ENCODE peak calls at places on chromosomes 16 and 17, in ten cellular contexts. X is IMR-90, D is stomach, K is uterus, S is A549, M is H1, L is right lobe of liver, Q is GM12891, U is body of pancreas, C is esophagus squamous epithelium. E is an unnamed sample.

GRCh38 chr16:75789237-75789636 is 62.9 kb upstream of the CPHXL start:
- DNase-seq in X (peak), D (no peak), K (no peak), S (peak), M (no peak), L (no peak), Q (peak), U (no peak), C (no peak), E (peak)

GRCh38 chr16:56606688-56607618 is 1.4 kb upstream of the MT2A start:
- DNase-seq in X (peak), D (peak), K (peak), S (peak), M (no peak), L (peak), Q (no peak), U (peak), C (peak), E (peak)

GRCh38 chr17:74408830-74409229 is 23.1 kb upstream of the GPRC5C start:
- DNase-seq in X (no peak), D (peak), K (no peak), S (no peak), M (no peak), L (no peak), Q (no peak), U (no peak), C (no peak), E (no peak)

GRCh38 chr16:67966549-67967182 is 1.8 kb downstream of the SLC12A4 start:
- DNase-seq in X (no peak), D (no peak), K (peak), S (no peak), M (no peak), L (no peak), Q (no peak), U (no peak), C (no peak), E (peak)

GRCh38 chr16:22183901-22184614 is 21.8 kb downstream of the SDR42E2 start:
- DNase-seq in X (no peak), D (no peak), K (no peak), S (no peak), M (no peak), L (no peak), Q (no peak), U (no peak), C (no peak), E (no peak)

GRCh38 chr16:58048914-58049696 is 23.6 kb downstream of the MMP15 start:
- DNase-seq in X (no peak), D (no peak), K (no peak), S (no peak), M (no peak), L (no peak), Q (no peak), U (no peak), C (no peak), E (no peak)

GRCh38 chr16:31141489-31142108 is 6.1 kb upstream of the PRSS8 start:
- DNase-seq in X (peak), D (no peak), K (peak), S (no peak), M (no peak), L (no peak), Q (no peak), U (peak), C (no peak), E (no peak)

GRCh38 chr17:72538921-72539352 is 418.1 kb downstream of the SOX9 start:
- DNase-seq in X (no peak), D (peak), K (no peak), S (no peak), M (no peak), L (no peak), Q (no peak), U (peak), C (no peak), E (no peak)

GRCh38 chr17:1031711-1032110 is 34.8 kb downstream of the TIMM22 start:
- DNase-seq in X (no peak), D (no peak), K (peak), S (no peak), M (no peak), L (no peak), Q (no peak), U (no peak), C (no peak), E (no peak)
- TF ChIP-seq POLR2A in X (no peak), D (no peak), K (no peak), S (no peak), M (no peak), L (no peak), Q (no peak), U (no peak), C (no peak), E (no peak)

GRCh38 chr17:32445075-32445427 is 741 bp downstream of the PSMD11 start:
- DNase-seq in X (peak), D (peak), K (no peak), S (peak), M (no peak), L (peak), Q (no peak), U (peak), C (no peak), E (peak)

GRCh38 chr17:32445497-32445896 is 1.2 kb downstream of the PSMD11 start:
- DNase-seq in X (no peak), D (no peak), K (no peak), S (no peak), M (no peak), L (no peak), Q (no peak), U (no peak), C (no peak), E (no peak)

GRCh38 chr17:32445976-32446375 is 1.7 kb downstream of the PSMD11 start:
- DNase-seq in X (peak), D (no peak), K (no peak), S (peak), M (no peak), L (no peak), Q (no peak), U (no peak), C (no peak), E (no peak)

GRCh38 chr17:32443827-32444300 is 446 bp upstream of the PSMD11 start:
- DNase-seq in X (no peak), D (no peak), K (no peak), S (no peak), M (no peak), L (no peak), Q (no peak), U (no peak), C (no peak), E (no peak)

DNA sequence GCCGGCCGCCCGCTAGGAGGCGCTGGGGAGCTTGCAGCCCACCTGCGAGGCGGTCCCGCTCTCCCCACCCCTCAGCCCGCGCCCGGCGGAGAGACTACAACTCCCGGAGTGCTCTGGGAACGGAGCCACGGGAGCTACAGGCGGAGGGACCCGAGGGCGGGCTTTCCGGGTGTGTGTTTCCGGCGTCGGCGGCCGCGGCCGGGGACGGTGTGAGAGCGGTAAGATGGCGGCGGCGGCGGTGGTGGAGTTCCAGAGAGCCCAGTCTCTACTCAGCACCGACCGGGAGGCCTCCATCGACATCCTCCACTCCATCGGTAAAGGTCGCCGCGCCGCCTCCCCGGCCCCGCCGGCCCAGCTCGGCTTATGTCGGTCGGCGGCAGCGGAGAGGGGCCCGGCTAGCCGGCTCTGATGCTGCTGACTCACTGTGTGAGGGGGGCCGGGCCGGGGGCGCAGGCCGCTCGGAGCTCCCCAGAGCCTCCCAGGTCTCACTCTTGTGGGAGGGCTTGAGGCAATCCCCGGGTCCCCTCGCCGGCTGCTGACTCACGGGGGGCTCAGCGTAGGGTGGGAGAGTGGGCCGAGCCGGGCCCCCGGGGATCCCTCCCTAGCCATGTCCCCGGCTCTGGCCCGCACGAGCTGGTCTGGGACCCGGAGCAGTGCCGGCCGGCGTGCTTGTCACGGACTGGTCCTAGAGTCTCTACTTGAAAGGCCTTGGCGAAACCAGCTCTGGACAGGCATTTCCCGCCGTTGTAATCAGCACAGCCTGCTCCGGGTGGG is at the start of gene PSMD11:
- DNase-seq in X (peak), D (peak), K (peak), S (peak), M (peak), L (peak), Q (peak), U (peak), C (peak), E (peak)
- TF ChIP-seq POLR2A in X (peak), D (no peak), K (peak), S (peak), M (peak), L (peak), Q (peak), U (no peak), C (no peak), E (peak)

GRCh38 chr17:28364665-28365363 is at the start of gene SEBOX:
- DNase-seq in X (no peak), D (no peak), K (no peak), S (no peak), M (no peak), L (peak), Q (no peak), U (no peak), C (no peak), E (no peak)
- TF ChIP-seq POLR2A in X (no peak), D (no peak), K (no peak), S (no peak), M (no peak), L (no peak), Q (no peak), U (no peak), C (no peak), E (no peak)

GRCh38 chr17:59696682-59697277 is 10.4 kb downstream of the PTRH2 start:
- DNase-seq in X (no peak), D (no peak), K (no peak), S (no peak), M (no peak), L (no peak), Q (no peak), U (no peak), C (no peak), E (no peak)
- TF ChIP-seq POLR2A in X (no peak), D (no peak), K (no peak), S (no peak), M (peak), L (no peak), Q (peak), U (no peak), C (no peak), E (no peak)

DNA sequence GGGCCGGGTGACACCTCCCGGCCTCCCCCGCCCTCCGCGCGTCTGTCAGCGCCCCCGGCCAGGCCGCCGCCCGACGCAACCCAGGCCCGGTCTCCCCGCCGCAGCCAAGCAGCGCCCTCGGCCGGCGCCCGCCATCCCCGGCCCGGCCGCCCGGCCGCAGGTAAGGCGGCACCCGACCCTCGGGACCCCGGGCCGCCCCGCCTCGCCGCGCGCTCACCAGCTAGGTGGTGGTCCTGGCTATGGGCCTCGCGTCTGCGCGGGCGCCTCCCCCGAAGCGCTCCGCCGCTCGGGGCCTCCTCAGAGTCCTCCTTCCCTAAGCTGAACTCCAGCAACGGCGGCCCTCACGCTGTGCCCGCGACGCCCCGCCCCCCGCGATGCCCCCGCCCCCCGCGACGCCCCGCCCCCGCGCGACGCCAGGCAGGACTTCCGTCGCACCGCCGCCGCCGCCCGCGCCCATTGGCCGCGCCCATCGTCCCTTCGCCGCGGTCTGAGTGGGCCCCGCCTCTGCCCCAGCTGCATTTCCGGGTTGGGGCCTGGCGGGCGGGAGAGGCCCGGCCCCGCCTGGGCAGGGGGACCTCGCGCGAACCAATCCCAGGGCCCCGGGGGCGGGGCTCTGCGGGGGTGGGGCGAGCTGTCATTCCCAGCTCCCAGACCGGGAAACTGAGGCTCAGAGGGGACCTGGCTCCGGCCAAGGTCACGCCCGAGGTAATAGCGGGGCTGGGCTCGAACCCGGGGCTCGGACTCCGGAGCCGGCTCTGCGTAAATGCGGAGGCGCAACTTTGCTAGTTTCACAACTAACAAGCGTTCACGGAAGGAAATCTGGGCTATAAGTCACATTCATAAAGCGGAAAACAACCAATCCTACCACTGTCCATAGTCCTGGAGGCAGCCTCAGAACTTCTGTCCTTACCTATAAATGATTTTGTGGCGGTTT is 9.0 kb upstream of the KCTD5 start:
- DNase-seq in X (peak), D (peak), K (peak), S (peak), M (peak), L (peak), Q (peak), U (peak), C (peak), E (peak)
- TF ChIP-seq POLR2A in X (peak), D (no peak), K (peak), S (peak), M (no peak), L (peak), Q (peak), U (peak), C (no peak), E (peak)

DNA sequence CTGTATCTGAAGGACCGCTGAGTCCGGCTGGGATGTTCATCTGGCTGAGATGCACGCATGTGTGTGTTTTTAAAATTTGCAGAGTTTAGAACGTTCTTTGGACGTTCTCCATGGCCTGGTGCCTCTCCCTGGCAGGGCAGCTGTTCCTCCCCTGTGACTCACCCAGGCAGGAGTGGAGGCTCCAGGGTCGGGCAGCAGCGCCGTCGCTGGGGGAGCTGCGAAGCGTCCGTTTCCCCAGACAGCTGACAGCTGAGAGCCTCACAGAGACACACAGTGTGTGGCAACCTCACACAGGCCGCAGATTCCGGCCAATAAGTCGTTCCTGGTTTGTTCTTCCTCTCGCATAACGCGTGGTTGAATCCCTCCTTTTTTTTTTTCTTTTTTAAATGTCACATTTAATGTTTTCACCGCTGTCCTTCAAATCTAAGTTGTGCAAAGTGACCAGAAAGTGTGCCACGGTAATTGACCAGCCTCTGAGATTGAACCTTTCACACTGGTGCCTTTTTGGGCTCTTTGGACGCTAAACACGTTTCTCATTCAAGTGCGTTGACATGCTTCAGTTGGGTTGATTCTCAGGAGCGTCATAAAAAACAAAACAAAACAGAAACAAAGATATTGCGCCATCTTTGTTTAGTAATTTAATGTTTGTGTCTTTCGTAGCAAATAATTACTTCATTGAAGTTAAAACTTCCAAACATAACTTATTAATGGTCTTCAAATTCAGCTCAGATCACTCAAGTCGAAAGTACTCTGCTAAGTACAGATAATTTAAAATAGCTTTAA is 80.4 kb downstream of the OR1D5 start:
- DNase-seq in X (peak), D (no peak), K (peak), S (peak), M (no peak), L (peak), Q (no peak), U (peak), C (no peak), E (peak)
- TF ChIP-seq POLR2A in X (no peak), D (no peak), K (no peak), S (no peak), M (no peak), L (no peak), Q (no peak), U (no peak), C (no peak), E (no peak)

GRCh38 chr16:85055503-85056210 is 28.1 kb downstream of the KIAA0513 start:
- DNase-seq in X (peak), D (peak), K (peak), S (no peak), M (no peak), L (no peak), Q (peak), U (peak), C (peak), E (peak)
- TF ChIP-seq POLR2A in X (no peak), D (no peak), K (no peak), S (no peak), M (no peak), L (peak), Q (peak), U (no peak), C (no peak), E (no peak)

DNA sequence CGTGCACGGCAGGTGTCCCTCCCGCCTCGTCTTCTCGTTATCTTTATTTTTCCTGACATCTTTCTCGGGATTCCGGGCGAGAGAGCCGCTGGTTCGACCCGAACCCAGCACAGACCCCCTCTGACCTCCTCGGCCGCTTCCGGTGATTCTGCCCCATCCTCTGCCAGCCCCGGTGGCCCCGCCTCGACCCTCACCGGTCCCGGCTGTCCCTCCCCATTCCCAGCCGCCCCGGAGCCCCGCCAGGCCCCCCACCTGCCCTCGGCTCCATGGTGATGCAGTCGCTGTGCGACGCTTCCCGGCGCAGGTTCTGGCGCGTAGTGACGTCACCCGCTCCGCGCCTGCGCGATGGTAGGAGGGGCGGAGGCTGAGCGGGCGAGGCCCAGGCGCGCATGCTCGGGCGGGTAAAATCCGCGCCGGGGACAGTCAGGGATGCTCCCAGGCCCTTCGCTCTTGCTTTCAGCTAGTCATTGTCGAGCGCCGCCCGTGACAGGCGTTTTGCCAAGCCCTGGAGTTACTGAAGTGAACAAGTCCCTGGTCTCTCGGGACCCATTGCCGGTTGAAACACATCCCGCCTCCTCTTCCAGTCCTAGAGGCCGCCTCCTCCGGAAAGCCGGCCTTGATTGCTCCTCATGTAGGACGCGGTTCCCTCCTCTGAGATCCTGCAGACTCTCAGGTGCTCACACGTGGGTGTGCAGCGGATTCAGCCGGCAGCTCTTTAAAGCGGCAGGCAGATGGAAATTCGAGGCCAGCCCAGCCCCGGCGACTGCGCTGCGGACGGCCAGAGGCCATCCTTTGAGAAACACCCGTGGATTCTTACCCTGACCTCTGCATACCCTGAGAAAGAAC is at the start of gene MTHFSD:
- DNase-seq in X (peak), D (peak), K (peak), S (peak), M (no peak), L (peak), Q (peak), U (peak), C (peak), E (peak)
- TF ChIP-seq POLR2A in X (peak), D (no peak), K (peak), S (peak), M (peak), L (peak), Q (peak), U (no peak), C (no peak), E (peak)

DNA sequence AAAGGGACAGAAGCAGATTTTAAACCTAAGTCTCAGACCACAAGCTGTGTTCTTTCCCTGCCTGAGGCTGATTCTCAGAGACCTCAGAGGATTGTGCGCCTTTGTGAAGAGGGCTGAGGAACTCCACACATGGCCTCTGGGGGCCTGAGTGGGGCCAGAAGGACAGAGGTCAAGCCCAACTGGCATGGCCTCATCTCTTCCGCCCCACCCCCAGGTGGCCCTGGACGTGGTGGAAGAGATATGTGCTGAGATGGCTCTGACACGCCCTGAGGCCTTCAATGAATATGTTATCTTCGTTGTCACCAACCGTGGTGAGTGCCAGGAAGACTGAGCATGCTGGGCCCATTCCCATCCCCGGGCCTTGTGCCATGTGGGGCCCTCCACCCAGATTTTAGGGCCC is 20.1 kb upstream of the ALKBH5 start:
- DNase-seq in X (no peak), D (no peak), K (no peak), S (no peak), M (no peak), L (no peak), Q (no peak), U (no peak), C (no peak), E (no peak)
- TF ChIP-seq POLR2A in X (no peak), D (no peak), K (no peak), S (no peak), M (no peak), L (no peak), Q (no peak), U (no peak), C (no peak), E (no peak)